ENCODE peak calls at places on chromosomes 4 and X, in ten cellular contexts. T, C, M, L, D, P, X, V, J and B are unnamed samples.

GRCh38 chr4:94758700-94759399 is 1.1 kb downstream of the BMPR1B start:
- DNase-seq in T (no peak), C (no peak), M (no peak), L (no peak), D (peak; percentile 16), P (no peak), X (no peak), V (no peak), J (no peak), B (no peak)

GRCh38 chr4:10028910-10029309 is 7.6 kb upstream of the SLC2A9 start:
- DNase-seq in T (no peak), C (no peak), M (no peak), L (no peak), D (no peak), P (no peak), X (peak; percentile 24), V (no peak), J (no peak), B (no peak)

GRCh38 chr4:113675731-113676707 is 85.5 kb downstream of the CAMK2D start:
- DNase-seq in T (no peak), C (no peak), M (no peak), L (no peak), D (no peak), P (no peak), X (no peak), V (no peak), J (no peak), B (no peak)

GRCh38 chr4:94036964-94037363 is 170.7 kb upstream of the SMARCAD1 start:
- DNase-seq in T (no peak), C (no peak), M (no peak), L (no peak), D (no peak), P (no peak), X (peak; percentile 18), V (no peak), J (no peak), B (no peak)

GRCh38 chr4:89539797-89540711 is 232.5 kb upstream of the GPRIN3 start:
- DNase-seq in T (no peak), C (no peak), M (no peak), L (no peak), D (no peak), P (no peak), X (no peak), V (no peak), J (no peak), B (no peak)

GRCh38 chr4:139083533-139084424 is 68.2 kb downstream of the NOCT start:
- DNase-seq in T (peak; percentile 94), C (peak; percentile 95), M (peak; percentile 95), L (peak; percentile 40), D (peak; percentile 88), P (no peak), X (peak; percentile 71), V (peak; percentile 62), J (peak; percentile 90), B (peak; percentile 75)

GRCh38 chr4:139795476-139795875 is 129.9 kb downstream of the MGST2 start:
- DNase-seq in T (no peak), C (no peak), M (peak; percentile 77), L (no peak), D (no peak), P (no peak), X (no peak), V (no peak), J (no peak), B (no peak)

GRCh38 chrX:22203186-22203585 is 69.5 kb upstream of the CBLL2 start:
- DNase-seq in T (no peak), C (no peak), M (no peak), L (no peak), D (no peak), P (no peak), X (no peak), V (no peak), J (no peak), B (no peak)

GRCh38 chr4:151955721-151956340 is 195.0 kb upstream of the GATB start:
- DNase-seq in T (no peak), C (no peak), M (no peak), L (no peak), D (no peak), P (no peak), X (no peak), V (no peak), J (no peak), B (no peak)

GRCh38 chr4:175884048-175884447 is 72.0 kb upstream of the GPM6A start:
- DNase-seq in T (no peak), C (no peak), M (no peak), L (no peak), D (no peak), P (no peak), X (no peak), V (no peak), J (no peak), B (no peak)

GRCh38 chrX:135086197-135086854 is 34.0 kb downstream of the ETDB start:
- DNase-seq in T (no peak), C (no peak), M (no peak), L (peak; percentile 47), D (no peak), P (no peak), X (peak; percentile 50), V (peak; percentile 15), J (peak; percentile 22), B (peak; percentile 38)

GRCh38 chr4:39526283-39526682 is 956 bp downstream of the UGDH start:
- DNase-seq in T (no peak), C (no peak), M (no peak), L (no peak), D (no peak), P (no peak), X (peak; percentile 11), V (no peak), J (no peak), B (no peak)

GRCh38 chr4:116636917-116637316 is 448.5 kb downstream of the TRAM1L1 start:
- DNase-seq in T (no peak), C (no peak), M (no peak), L (no peak), D (no peak), P (no peak), X (no peak), V (peak; percentile 7), J (no peak), B (no peak)

GRCh38 chr4:23881052-23881501 is 8.8 kb downstream of the PPARGC1A start:
- DNase-seq in T (no peak), C (no peak), M (no peak), L (no peak), D (no peak), P (no peak), X (no peak), V (no peak), J (no peak), B (no peak)

GRCh38 chr4:24765331-24765990 is 29.9 kb upstream of the SOD3 start:
- DNase-seq in T (no peak), C (no peak), M (peak; percentile 45), L (no peak), D (no peak), P (no peak), X (no peak), V (no peak), J (no peak), B (no peak)

GRCh38 chr4:54929459-54929858 is 195.9 kb downstream of the KDR start:
- DNase-seq in T (no peak), C (no peak), M (no peak), L (no peak), D (no peak), P (no peak), X (no peak), V (no peak), J (no peak), B (no peak)

GRCh38 chrX:85941275-85941674 is 106.1 kb downstream of the CHM start:
- DNase-seq in T (no peak), C (no peak), M (no peak), L (no peak), D (no peak), P (no peak), X (no peak), V (no peak), J (no peak), B (no peak)

GRCh38 chrX:40746536-40746935 is 11.2 kb upstream of the MED14 start:
- DNase-seq in T (no peak), C (no peak), M (no peak), L (no peak), D (no peak), P (no peak), X (no peak), V (no peak), J (no peak), B (no peak)

GRCh38 chr4:94978904-94979303 is 221.1 kb downstream of the BMPR1B start:
- DNase-seq in T (no peak), C (no peak), M (no peak), L (no peak), D (no peak), P (no peak), X (no peak), V (no peak), J (no peak), B (no peak)

GRCh38 chrX:86946569-86946968 is 571.0 kb upstream of the KLHL4 start:
- DNase-seq in T (no peak), C (no peak), M (no peak), L (peak; percentile 3), D (no peak), P (no peak), X (peak; percentile 5), V (peak; percentile 1), J (no peak), B (no peak)

GRCh38 chr4:37715889-37716402 is 29.8 kb upstream of the RELL1 start:
- DNase-seq in T (no peak), C (no peak), M (no peak), L (no peak), D (no peak), P (no peak), X (no peak), V (peak; percentile 43), J (peak; percentile 82), B (no peak)

GRCh38 chrX:24647257-24648058 is at the start of gene PCYT1B:
- DNase-seq in T (peak; percentile 84), C (peak; percentile 81), M (peak; percentile 93), L (no peak), D (peak; percentile 68), P (peak; percentile 47), X (peak; percentile 70), V (no peak), J (peak; percentile 40), B (peak; percentile 19)
- TF ChIP-seq POLR2A in T (no peak), C (no peak), M (no peak), L (no peak), D (no peak), P (peak; percentile 15), X (no peak), V (no peak), J (no peak), B (no peak)

GRCh38 chr4:164977243-164978164 is at the start of gene TRIM61:
- DNase-seq in T (no peak), C (no peak), M (peak; percentile 77), L (no peak), D (peak; percentile 34), P (no peak), X (peak; percentile 18), V (peak; percentile 54), J (peak; percentile 25), B (no peak)
- TF ChIP-seq EP300 in T (no peak), C (no peak), M (no peak), L (no peak), D (no peak), P (no peak), X (no peak), V (no peak), J (no peak), B (no peak)

GRCh38 chr4:174274436-174274835 is 9.0 kb downstream of the FBXO8 start:
- DNase-seq in T (no peak), C (no peak), M (no peak), L (no peak), D (no peak), P (no peak), X (no peak), V (no peak), J (no peak), B (no peak)
- TF ChIP-seq POLR2A in T (no peak), C (no peak), M (no peak), L (no peak), D (no peak), P (no peak), X (no peak), V (no peak), J (no peak), B (no peak)

GRCh38 chr4:3466691-3467600 is 3.8 kb downstream of the DOK7 start:
- DNase-seq in T (no peak), C (no peak), M (no peak), L (no peak), D (no peak), P (no peak), X (no peak), V (no peak), J (no peak), B (no peak)
- TF ChIP-seq EP300 in T (no peak), C (no peak), M (no peak), L (no peak), D (no peak), P (no peak), X (no peak), V (no peak), J (no peak), B (no peak)